ENCODE peak calls at places on chromosomes 5 and 9, in seven cellular contexts. One of them, this sample, is unnamed.

GRCh38 chr9:113875917-113876805 is at the start of gene ZNF618:
- DNase-seq in DMS53: peak
- DNase-seq in A673: peak
- DNase-seq in choroid plexus epithelial cell: no peak
- DNase-seq in memory B cell: no peak
- DNase-seq in stimulated activated CD4-positive, alpha-beta T cell treated with anti-CD3 and anti-CD28 coated beads, Interleukin-15, amount 100 ng/mL, for 1 hour: no peak
- DNase-seq in HEK293T: peak
- DNase-seq in this sample: peak

GRCh38 chr9:3941758-3942157 is 358.1 kb downstream of the GLIS3 start:
- DNase-seq in HEK293T: no peak
- DNase-seq in memory B cell: no peak
- DNase-seq in DMS53: no peak
- DNase-seq in stimulated activated CD4-positive, alpha-beta T cell treated with anti-CD3 and anti-CD28 coated beads, Interleukin-15, amount 100 ng/mL, for 1 hour: no peak
- DNase-seq in choroid plexus epithelial cell: no peak
- DNase-seq in A673: no peak
- DNase-seq in this sample: no peak

GRCh38 chr5:133402781-133403180 is 209.6 kb downstream of the FSTL4 start:
- DNase-seq in HEK293T: no peak
- DNase-seq in A673: no peak
- DNase-seq in DMS53: no peak
- DNase-seq in memory B cell: no peak
- DNase-seq in choroid plexus epithelial cell: no peak
- DNase-seq in stimulated activated CD4-positive, alpha-beta T cell treated with anti-CD3 and anti-CD28 coated beads, Interleukin-15, amount 100 ng/mL, for 1 hour: no peak
- DNase-seq in this sample: no peak

GRCh38 chr9:36922548-36922947 is 111.5 kb downstream of the PAX5 start:
- DNase-seq in memory B cell: no peak
- DNase-seq in HEK293T: no peak
- DNase-seq in DMS53: peak
- DNase-seq in A673: peak
- DNase-seq in choroid plexus epithelial cell: peak
- DNase-seq in stimulated activated CD4-positive, alpha-beta T cell treated with anti-CD3 and anti-CD28 coated beads, Interleukin-15, amount 100 ng/mL, for 1 hour: no peak
- DNase-seq in this sample: no peak

GRCh38 chr9:136806631-136807201 is 1.0 kb upstream of the RABL6 start:
- DNase-seq in HEK293T: no peak
- DNase-seq in stimulated activated CD4-positive, alpha-beta T cell treated with anti-CD3 and anti-CD28 coated beads, Interleukin-15, amount 100 ng/mL, for 1 hour: no peak
- DNase-seq in DMS53: peak
- DNase-seq in A673: no peak
- DNase-seq in choroid plexus epithelial cell: no peak
- DNase-seq in memory B cell: no peak
- DNase-seq in this sample: peak

GRCh38 chr9:71675129-71675856 is 93.0 kb downstream of the CEMIP2 start:
- DNase-seq in HEK293T: no peak
- DNase-seq in stimulated activated CD4-positive, alpha-beta T cell treated with anti-CD3 and anti-CD28 coated beads, Interleukin-15, amount 100 ng/mL, for 1 hour: no peak
- DNase-seq in DMS53: no peak
- DNase-seq in choroid plexus epithelial cell: no peak
- DNase-seq in memory B cell: no peak
- DNase-seq in A673: no peak
- DNase-seq in this sample: no peak

GRCh38 chr9:36136894-36137391 is 410 bp downstream of the GLIPR2 start:
- DNase-seq in DMS53: no peak
- DNase-seq in choroid plexus epithelial cell: no peak
- DNase-seq in stimulated activated CD4-positive, alpha-beta T cell treated with anti-CD3 and anti-CD28 coated beads, Interleukin-15, amount 100 ng/mL, for 1 hour: no peak
- DNase-seq in memory B cell: no peak
- DNase-seq in HEK293T: peak
- DNase-seq in A673: no peak
- DNase-seq in this sample: peak

GRCh38 chr5:142474426-142474825 is 149.6 kb upstream of the SPRY4 start:
- DNase-seq in DMS53: no peak
- DNase-seq in stimulated activated CD4-positive, alpha-beta T cell treated with anti-CD3 and anti-CD28 coated beads, Interleukin-15, amount 100 ng/mL, for 1 hour: no peak
- DNase-seq in HEK293T: no peak
- DNase-seq in A673: no peak
- DNase-seq in memory B cell: no peak
- DNase-seq in choroid plexus epithelial cell: peak
- DNase-seq in this sample: no peak

GRCh38 chr5:79886940-79887339 is 104.1 kb downstream of the MTX3 start:
- DNase-seq in choroid plexus epithelial cell: no peak
- DNase-seq in stimulated activated CD4-positive, alpha-beta T cell treated with anti-CD3 and anti-CD28 coated beads, Interleukin-15, amount 100 ng/mL, for 1 hour: no peak
- DNase-seq in memory B cell: no peak
- DNase-seq in HEK293T: no peak
- DNase-seq in A673: no peak
- DNase-seq in DMS53: peak
- DNase-seq in this sample: no peak

This sample was measured in GM12891.